ENCODE peak calls at places on chromosomes 13 and 19, in five cellular contexts. One of them, this sample, is unnamed.

GRCh38 chr19:29285878-29286277 is 72.9 kb upstream of the UQCRFS1 start:
- DNase-seq in pancreas: no peak
- DNase-seq in fibroblast of lung: no peak
- DNase-seq in mammary epithelial cell: no peak
- DNase-seq in thyroid gland: no peak
- DNase-seq in this sample: no peak

GRCh38 chr19:16660763-16661479 is at the start of gene TMEM38A:
- DNase-seq in pancreas: peak; percentile 55
- DNase-seq in mammary epithelial cell: peak; percentile 22
- DNase-seq in thyroid gland: peak; percentile 61
- DNase-seq in fibroblast of lung: no peak
- DNase-seq in this sample: peak; percentile 36

GRCh38 chr13:45119469-45119989 is 781 bp upstream of the GTF2F2 start:
- DNase-seq in mammary epithelial cell: peak; percentile 39
- DNase-seq in fibroblast of lung: peak; percentile 79
- DNase-seq in pancreas: no peak
- DNase-seq in thyroid gland: no peak
- DNase-seq in this sample: peak; percentile 34

GRCh38 chr13:35712907-35713685 is 236.6 kb upstream of the MAB21L1 start:
- DNase-seq in fibroblast of lung: peak; percentile 54
- DNase-seq in thyroid gland: no peak
- DNase-seq in mammary epithelial cell: no peak
- DNase-seq in pancreas: no peak
- DNase-seq in this sample: no peak

GRCh38 chr13:96984061-96984508 is 10.2 kb downstream of the OXGR1 start:
- DNase-seq in mammary epithelial cell: peak; percentile 64
- DNase-seq in fibroblast of lung: no peak
- DNase-seq in pancreas: peak; percentile 55
- DNase-seq in thyroid gland: peak; percentile 66
- DNase-seq in this sample: peak; percentile 38

GRCh38 chr19:55113570-55114039 is 3.8 kb downstream of the PPP1R12C start:
- DNase-seq in mammary epithelial cell: peak; percentile 16
- DNase-seq in fibroblast of lung: peak; percentile 83
- DNase-seq in thyroid gland: peak; percentile 99
- DNase-seq in pancreas: peak; percentile 72
- DNase-seq in this sample: peak; percentile 93

GRCh38 chr19:13118424-13119193 is 545 bp downstream of the NACC1 start:
- DNase-seq in pancreas: peak; percentile 60
- DNase-seq in mammary epithelial cell: peak; percentile 42
- DNase-seq in thyroid gland: peak; percentile 89
- DNase-seq in fibroblast of lung: peak; percentile 57
- DNase-seq in this sample: peak; percentile 65

GRCh38 chr13:109857325-109857724 is 70.9 kb upstream of the IRS2 start:
- DNase-seq in thyroid gland: no peak
- DNase-seq in pancreas: no peak
- DNase-seq in fibroblast of lung: no peak
- DNase-seq in mammary epithelial cell: no peak
- DNase-seq in this sample: no peak

GRCh38 chr19:10390652-10391286 is 10.4 kb upstream of the TYK2 start:
- DNase-seq in fibroblast of lung: peak; percentile 61
- DNase-seq in pancreas: peak; percentile 76
- DNase-seq in mammary epithelial cell: peak; percentile 38
- DNase-seq in thyroid gland: peak; percentile 72
- DNase-seq in this sample: peak; percentile 82

GRCh38 chr13:74187564-74187963 is 53.4 kb upstream of the KLF12 start:
- DNase-seq in thyroid gland: no peak
- DNase-seq in fibroblast of lung: peak; percentile 32
- DNase-seq in pancreas: no peak
- DNase-seq in mammary epithelial cell: peak; percentile 59
- DNase-seq in this sample: no peak

GRCh38 chr13:77014906-77015685 is 11.9 kb downstream of the FBXL3 start:
- DNase-seq in mammary epithelial cell: no peak
- DNase-seq in thyroid gland: no peak
- DNase-seq in pancreas: no peak
- DNase-seq in fibroblast of lung: no peak
- DNase-seq in this sample: no peak

GRCh38 chr13:77019756-77020155 is 7.2 kb downstream of the FBXL3 start:
- DNase-seq in fibroblast of lung: no peak
- DNase-seq in pancreas: no peak
- DNase-seq in thyroid gland: no peak
- DNase-seq in mammary epithelial cell: no peak
- DNase-seq in this sample: no peak

GRCh38 chr13:77013853-77014542 is 13.0 kb downstream of the FBXL3 start:
- DNase-seq in fibroblast of lung: no peak
- DNase-seq in pancreas: no peak
- DNase-seq in thyroid gland: no peak
- DNase-seq in mammary epithelial cell: no peak
- DNase-seq in this sample: no peak

GRCh38 chr13:77016241-77016812 is 10.6 kb downstream of the FBXL3 start:
- DNase-seq in thyroid gland: no peak
- DNase-seq in mammary epithelial cell: no peak
- DNase-seq in fibroblast of lung: peak; percentile 41
- DNase-seq in pancreas: no peak
- DNase-seq in this sample: no peak

DNA sequence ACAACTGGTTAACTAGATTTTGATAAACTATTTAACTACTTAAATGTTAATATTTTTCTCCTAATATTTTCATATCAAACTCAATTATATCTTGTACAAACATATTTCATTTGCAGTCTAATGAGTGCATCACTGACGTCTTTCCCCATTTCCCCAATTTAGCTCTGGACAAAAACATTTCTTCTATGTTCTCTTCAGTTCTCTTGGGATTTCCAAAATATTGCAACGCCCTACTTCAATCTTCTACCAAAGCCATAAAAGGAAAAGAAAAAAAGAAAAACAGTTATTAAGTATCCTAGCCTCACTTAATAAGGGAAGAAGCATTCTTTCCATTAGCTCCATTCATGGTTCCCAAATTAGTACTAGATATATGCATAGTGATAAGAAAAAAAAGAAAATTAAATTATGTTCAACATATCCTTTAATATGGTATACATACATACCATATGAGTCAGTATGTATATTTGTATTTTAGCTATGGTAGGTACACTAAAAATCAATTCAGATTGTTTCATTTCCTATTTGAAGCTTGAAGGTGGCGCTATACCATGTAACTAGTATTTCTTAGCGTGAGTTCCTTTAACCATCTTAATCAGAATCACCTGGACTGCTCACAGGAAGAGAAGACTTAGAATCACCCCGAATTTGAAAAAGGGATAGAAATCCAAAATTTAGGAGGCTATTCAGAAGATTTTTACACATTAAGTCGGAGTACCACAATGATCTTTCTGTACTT is 9.9 kb downstream of the FBXL3 start:
- DNase-seq in mammary epithelial cell: no peak
- DNase-seq in pancreas: no peak
- DNase-seq in thyroid gland: no peak
- DNase-seq in fibroblast of lung: no peak
- DNase-seq in this sample: no peak
- TF ChIP-seq CTCF in mammary epithelial cell: no peak
- TF ChIP-seq CTCF in pancreas: no peak
- TF ChIP-seq CTCF in thyroid gland: no peak
- TF ChIP-seq CTCF in fibroblast of lung: no peak
- TF ChIP-seq CTCF in this sample: no peak

DNA sequence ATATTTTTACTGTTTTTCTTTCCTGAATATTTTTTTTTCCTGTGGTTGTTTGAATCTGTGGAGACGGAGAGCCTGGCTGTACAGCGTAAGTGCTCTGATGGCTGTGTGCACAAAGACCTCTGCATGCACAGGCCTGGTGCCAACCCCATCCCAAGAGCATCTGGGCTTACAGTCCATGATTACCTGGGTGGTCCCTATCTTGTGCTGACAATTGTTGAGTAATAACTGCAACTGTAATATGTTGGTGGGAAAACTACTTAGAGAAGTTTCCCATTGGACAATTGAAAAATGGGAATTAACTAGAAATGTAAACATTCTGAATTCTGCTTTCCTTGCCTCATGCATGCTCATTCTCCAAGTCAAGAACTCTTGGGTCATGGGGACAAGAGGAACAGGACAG is 268.7 kb downstream of the SHISA2 start:
- DNase-seq in thyroid gland: no peak
- DNase-seq in pancreas: no peak
- DNase-seq in fibroblast of lung: no peak
- DNase-seq in mammary epithelial cell: no peak
- DNase-seq in this sample: no peak
- H3K27ac ChIP-seq in thyroid gland: no peak overlapping the region
- H3K27ac ChIP-seq in pancreas: no peak overlapping the region
- H3K27ac ChIP-seq in fibroblast of lung: no peak overlapping the region
- H3K27ac ChIP-seq in mammary epithelial cell: no peak overlapping the region
- H3K27ac ChIP-seq in this sample: no peak overlapping the region

DNA sequence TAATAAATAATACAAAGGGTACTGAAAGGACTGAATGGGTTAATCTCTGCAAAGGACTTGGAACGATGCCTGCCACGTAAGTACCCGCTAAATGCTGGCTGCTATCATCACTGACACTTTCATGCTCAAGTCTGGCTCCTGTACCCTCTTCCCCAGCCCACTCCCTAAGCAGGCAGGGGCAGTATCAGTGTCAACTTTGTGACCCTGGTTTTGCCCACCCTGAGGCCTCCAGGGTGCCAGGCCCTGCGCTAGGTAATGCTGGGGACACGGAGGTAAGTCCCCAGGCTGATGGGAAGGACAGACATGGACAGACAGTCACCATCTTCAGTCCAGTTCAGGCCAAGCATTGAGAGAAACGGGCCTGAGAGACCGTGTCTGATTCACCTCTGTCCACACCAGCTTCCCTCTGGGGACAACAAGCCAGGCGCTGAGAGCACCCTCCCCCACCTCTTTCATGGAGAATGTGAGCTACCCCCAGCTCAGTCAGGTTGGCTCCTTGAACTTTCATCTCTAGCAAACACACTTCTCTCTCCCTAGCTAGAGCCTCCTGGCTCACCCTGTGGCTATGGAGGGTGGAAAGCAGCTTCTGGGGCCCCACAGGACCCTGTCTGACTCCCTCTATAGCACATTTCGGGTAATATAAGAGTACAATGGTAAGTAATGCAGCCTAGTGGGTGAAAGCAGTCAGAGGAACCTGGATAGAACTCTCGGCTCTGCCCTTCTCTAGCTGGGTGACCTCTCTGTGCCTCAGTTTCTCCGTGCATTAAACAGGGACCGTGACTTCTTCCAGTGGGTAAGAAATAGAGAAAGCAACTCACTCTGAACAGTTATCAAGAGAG is 758 bp downstream of the ETFB start:
- DNase-seq in pancreas: peak; percentile 30
- DNase-seq in mammary epithelial cell: peak; percentile 24
- DNase-seq in fibroblast of lung: peak; percentile 61
- DNase-seq in thyroid gland: peak; percentile 56
- DNase-seq in this sample: peak; percentile 34
- TF ChIP-seq CTCF in pancreas: no peak
- TF ChIP-seq CTCF in mammary epithelial cell: no peak
- TF ChIP-seq CTCF in fibroblast of lung: peak; percentile 25
- TF ChIP-seq CTCF in thyroid gland: no peak
- TF ChIP-seq CTCF in this sample: no peak

GRCh38 chr13:41952749-41953148 is 8.2 kb downstream of the VWA8 start:
- DNase-seq in pancreas: no peak
- DNase-seq in fibroblast of lung: no peak
- DNase-seq in thyroid gland: no peak
- DNase-seq in mammary epithelial cell: no peak
- DNase-seq in this sample: no peak
- H3K27ac ChIP-seq in pancreas: no peak overlapping the region
- H3K27ac ChIP-seq in fibroblast of lung: no peak overlapping the region
- H3K27ac ChIP-seq in thyroid gland: no peak overlapping the region
- H3K27ac ChIP-seq in mammary epithelial cell: no peak overlapping the region
- H3K27ac ChIP-seq in this sample: no peak overlapping the region

DNA sequence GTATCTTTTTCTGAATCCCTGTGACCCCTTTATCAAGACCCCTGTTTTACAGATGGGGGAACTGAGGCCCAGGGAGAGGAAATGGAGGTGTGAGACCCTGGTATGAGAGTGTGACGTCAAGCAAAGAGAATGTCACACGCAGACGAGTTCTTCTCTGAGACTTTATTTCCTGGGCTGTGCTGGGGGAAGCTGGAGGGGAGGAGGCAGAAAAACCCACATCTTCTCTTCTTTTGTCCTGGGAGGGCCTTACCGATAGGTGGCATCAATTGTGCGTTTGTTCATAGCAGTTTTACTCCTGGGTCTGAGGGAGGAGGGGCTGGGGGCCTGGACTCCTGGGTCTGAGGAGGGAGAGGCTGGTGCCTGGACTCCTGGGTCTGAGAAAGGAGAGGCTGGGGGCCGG is 4.9 kb upstream of the KLK15 start:
- DNase-seq in thyroid gland: no peak
- DNase-seq in mammary epithelial cell: no peak
- DNase-seq in fibroblast of lung: no peak
- DNase-seq in pancreas: no peak
- DNase-seq in this sample: no peak
- TF ChIP-seq CTCF in thyroid gland: no peak
- TF ChIP-seq CTCF in mammary epithelial cell: no peak
- TF ChIP-seq CTCF in fibroblast of lung: no peak
- TF ChIP-seq CTCF in pancreas: no peak
- TF ChIP-seq CTCF in this sample: no peak

DNA sequence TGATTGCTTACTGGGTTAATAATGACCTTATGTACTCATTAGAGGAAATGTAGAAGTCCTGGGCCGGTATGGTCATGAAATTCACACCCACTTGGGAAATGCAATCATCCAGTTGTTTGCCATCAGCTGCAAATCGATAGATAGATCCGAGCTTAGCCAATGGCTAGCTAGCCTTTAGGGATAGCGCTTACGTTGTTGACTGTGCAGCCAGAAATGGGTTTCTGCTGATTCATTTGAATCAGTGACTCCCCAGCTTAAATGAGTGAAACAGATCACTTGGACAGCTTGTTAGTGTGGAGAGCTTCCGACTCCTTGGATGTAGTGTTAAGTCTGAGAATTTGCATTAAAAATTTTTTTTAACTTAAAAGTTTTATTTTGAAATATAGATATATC is 11.8 kb downstream of the IL17D start:
- DNase-seq in mammary epithelial cell: no peak
- DNase-seq in fibroblast of lung: no peak
- DNase-seq in thyroid gland: no peak
- DNase-seq in pancreas: no peak
- DNase-seq in this sample: no peak
- H3K27ac ChIP-seq in mammary epithelial cell: no peak overlapping the region
- H3K27ac ChIP-seq in fibroblast of lung: no peak overlapping the region
- H3K27ac ChIP-seq in thyroid gland: no peak overlapping the region
- H3K27ac ChIP-seq in pancreas: no peak overlapping the region
- H3K27ac ChIP-seq in this sample: peak overlapping the region; percentile 78

GRCh38 chr19:46431824-46432223 is 3.1 kb upstream of the PNMA8C start:
- DNase-seq in thyroid gland: no peak
- DNase-seq in mammary epithelial cell: no peak
- DNase-seq in pancreas: no peak
- DNase-seq in fibroblast of lung: no peak
- DNase-seq in this sample: no peak
- TF ChIP-seq CTCF in thyroid gland: no peak
- TF ChIP-seq CTCF in mammary epithelial cell: no peak
- TF ChIP-seq CTCF in pancreas: no peak
- TF ChIP-seq CTCF in fibroblast of lung: no peak
- TF ChIP-seq CTCF in this sample: no peak